ENCODE peak calls at places on chromosomes 13 and 19, in six cellular contexts. J is Caki2; V is stimulated activated CD4-positive, alpha-beta T cell treated with anti-CD3 and anti-CD28 coated beads, Interleukin-12 subunit alpha, Interleukin-12 subunit beta, amount 100 ng/mL, for 4 hours; F is COR-L47; Z is GM18507; R is naive thymus-derived CD8-positive, alpha-beta T cell. O is an unnamed sample.

GRCh38 chr13:90615767-90616166 is 731.7 kb upstream of the MIR17HG start:
- DNase-seq in J (no peak), V (no peak), F (no peak), Z (no peak), R (no peak), O (no peak)

GRCh38 chr19:50959731-50960500 is 7.1 kb upstream of the KLK5 start:
- DNase-seq in J (no peak), V (no peak), F (no peak), Z (no peak), R (no peak), O (no peak)

GRCh38 chr19:13043285-13043684 is 48.0 kb downstream of the NFIX start:
- DNase-seq in J (no peak), V (no peak), F (no peak), Z (no peak), R (no peak), O (no peak)

GRCh38 chr19:39157275-39157996 is 31.9 kb downstream of the PAK4 start:
- DNase-seq in J (no peak), V (no peak), F (no peak), Z (no peak), R (no peak), O (no peak)

GRCh38 chr13:111620586-111620985 is 300.1 kb downstream of the TEX29 start:
- DNase-seq in J (no peak), V (no peak), F (no peak), Z (no peak), R (no peak), O (no peak)

GRCh38 chr13:91046715-91047327 is 300.7 kb upstream of the MIR17HG start:
- DNase-seq in J (no peak), V (no peak), F (no peak), Z (no peak), R (no peak), O (no peak)

GRCh38 chr13:86862137-86862536 is 809.0 kb upstream of the SLITRK5 start:
- DNase-seq in J (no peak), V (no peak), F (no peak), Z (no peak), R (no peak), O (no peak)

GRCh38 chr13:32134241-32134801 is 102.7 kb downstream of the FRY start:
- DNase-seq in J (no peak), V (no peak), F (no peak), Z (no peak), R (no peak), O (no peak)

GRCh38 chr19:19636573-19636972 is 6.9 kb downstream of the GMIP start:
- DNase-seq in J (no peak), V (no peak), F (no peak), Z (no peak), R (no peak), O (no peak)

GRCh38 chr13:29621401-29621800 is 25.9 kb upstream of the SLC7A1 start:
- DNase-seq in J (no peak), V (no peak), F (no peak), Z (no peak), R (no peak), O (no peak)

GRCh38 chr19:7624810-7625209 is 4.5 kb downstream of the XAB2 start:
- DNase-seq in J (no peak), V (no peak), F (no peak), Z (no peak), R (no peak), O (no peak)

GRCh38 chr19:32971012-32971595 is 654 bp downstream of the CEP89 start:
- DNase-seq in J (no peak), V (no peak), F (no peak), Z (no peak), R (no peak), O (no peak)

GRCh38 chr19:46927106-46927505 is 66.3 kb downstream of the ARHGAP35 start:
- DNase-seq in J (no peak), V (no peak), F (no peak), Z (no peak), R (no peak), O (no peak)

GRCh38 chr19:48398329-48399235 is 5.1 kb downstream of the GRIN2D start:
- DNase-seq in J (no peak), V (peak; percentile 83), F (peak; percentile 78), Z (peak; percentile 80), R (peak; percentile 83), O (peak; percentile 92)

GRCh38 chr13:48161530-48162179 is 66.8 kb upstream of the MED4 start:
- DNase-seq in J (no peak), V (no peak), F (no peak), Z (no peak), R (no peak), O (no peak)

GRCh38 chr13:62327367-62327766 is 911.7 kb upstream of the PCDH20 start:
- DNase-seq in J (no peak), V (no peak), F (no peak), Z (no peak), R (no peak), O (no peak)

GRCh38 chr13:47455581-47455980 is 545.5 kb downstream of the SUCLA2 start:
- DNase-seq in J (no peak), V (no peak), F (no peak), Z (no peak), R (no peak), O (no peak)

GRCh38 chr13:98565726-98566577 is 11.0 kb downstream of the STK24 start:
- DNase-seq in J (no peak), V (no peak), F (no peak), Z (no peak), R (no peak), O (peak; percentile 69)

GRCh38 chr13:39787086-39787487 is 131.6 kb downstream of the COG6 start:
- DNase-seq in J (no peak), V (no peak), F (no peak), Z (no peak), R (no peak), O (no peak)

GRCh38 chr19:41689993-41690800 is 2.1 kb upstream of the CEACAM7 start:
- DNase-seq in J (no peak), V (no peak), F (no peak), Z (no peak), R (no peak), O (no peak)

GRCh38 chr13:75050419-75051066 is 431.4 kb downstream of the TBC1D4 start:
- DNase-seq in J (peak; percentile 65), V (no peak), F (no peak), Z (no peak), R (no peak), O (no peak)

GRCh38 chr19:35090160-35090794 is 25.3 kb upstream of the FXYD3 start:
- DNase-seq in J (no peak), V (peak; percentile 22), F (peak; percentile 67), Z (peak; percentile 65), R (peak; percentile 22), O (no peak)

GRCh38 chr19:19115954-19116353 is 22.3 kb downstream of the TMEM161A start:
- DNase-seq in J (no peak), V (peak; percentile 49), F (no peak), Z (no peak), R (peak; percentile 19), O (no peak)

GRCh38 chr19:46924874-46925547 is 64.2 kb downstream of the ARHGAP35 start:
- DNase-seq in J (no peak), V (no peak), F (no peak), Z (peak; percentile 23), R (no peak), O (no peak)

GRCh38 chr13:71867101-71867814 is at the start of gene DACH1:
- DNase-seq in J (peak; percentile 66), V (no peak), F (peak; percentile 89), Z (no peak), R (no peak), O (peak; percentile 66)

O was measured in aorta.